ENCODE peak calls at places on chromosomes 6 and 20, in seven cellular contexts. One of them, this sample, is unnamed.

GRCh38 chr6:43089874-43090556 is 13.9 kb downstream of the PTK7 start:
- DNase-seq in fibroblast of mammary gland: no peak
- DNase-seq in IMR-90: peak; percentile 43
- DNase-seq in astrocyte of the spinal cord: no peak
- DNase-seq in mucosa of descending colon: no peak
- DNase-seq in skeletal muscle cell: no peak
- DNase-seq in fibroblast of the aortic adventitia: no peak
- DNase-seq in this sample: no peak

GRCh38 chr20:3753098-3753497 is 14.5 kb downstream of the ADISSP start:
- DNase-seq in IMR-90: peak; percentile 73
- DNase-seq in fibroblast of the aortic adventitia: peak; percentile 82
- DNase-seq in skeletal muscle cell: no peak
- DNase-seq in astrocyte of the spinal cord: peak; percentile 65
- DNase-seq in fibroblast of mammary gland: peak; percentile 82
- DNase-seq in mucosa of descending colon: no peak
- DNase-seq in this sample: no peak

GRCh38 chr6:41459738-41460137 is 86.4 kb upstream of the FOXP4 start:
- DNase-seq in mucosa of descending colon: no peak
- DNase-seq in fibroblast of the aortic adventitia: no peak
- DNase-seq in skeletal muscle cell: no peak
- DNase-seq in astrocyte of the spinal cord: no peak
- DNase-seq in IMR-90: no peak
- DNase-seq in fibroblast of mammary gland: no peak
- DNase-seq in this sample: no peak

GRCh38 chr20:17808357-17808756 is 108.6 kb downstream of the BANF2 start:
- DNase-seq in mucosa of descending colon: no peak
- DNase-seq in IMR-90: peak; percentile 48
- DNase-seq in fibroblast of the aortic adventitia: peak; percentile 82
- DNase-seq in skeletal muscle cell: no peak
- DNase-seq in fibroblast of mammary gland: peak; percentile 94
- DNase-seq in astrocyte of the spinal cord: peak; percentile 49
- DNase-seq in this sample: peak; percentile 41

GRCh38 chr6:165649152-165649551 is 13.9 kb downstream of the PDE10A start:
- DNase-seq in skeletal muscle cell: no peak
- DNase-seq in IMR-90: no peak
- DNase-seq in fibroblast of the aortic adventitia: no peak
- DNase-seq in astrocyte of the spinal cord: no peak
- DNase-seq in fibroblast of mammary gland: no peak
- DNase-seq in mucosa of descending colon: no peak
- DNase-seq in this sample: no peak

GRCh38 chr6:165685302-165685701 is 22.3 kb upstream of the PDE10A start:
- DNase-seq in mucosa of descending colon: no peak
- DNase-seq in fibroblast of mammary gland: no peak
- DNase-seq in fibroblast of the aortic adventitia: no peak
- DNase-seq in astrocyte of the spinal cord: no peak
- DNase-seq in IMR-90: no peak
- DNase-seq in skeletal muscle cell: no peak
- DNase-seq in this sample: no peak

GRCh38 chr20:62382306-62383198 is 4.4 kb upstream of the RPS21 start:
- DNase-seq in fibroblast of the aortic adventitia: peak; percentile 64
- DNase-seq in mucosa of descending colon: no peak
- DNase-seq in fibroblast of mammary gland: peak; percentile 66
- DNase-seq in IMR-90: peak; percentile 70
- DNase-seq in skeletal muscle cell: no peak
- DNase-seq in astrocyte of the spinal cord: peak; percentile 72
- DNase-seq in this sample: no peak

GRCh38 chr6:135672256-135672655 is 174.7 kb upstream of the AHI1 start:
- DNase-seq in skeletal muscle cell: no peak
- DNase-seq in fibroblast of the aortic adventitia: no peak
- DNase-seq in fibroblast of mammary gland: no peak
- DNase-seq in astrocyte of the spinal cord: no peak
- DNase-seq in IMR-90: no peak
- DNase-seq in mucosa of descending colon: no peak
- DNase-seq in this sample: no peak

GRCh38 chr6:27617700-27618689 is 145.1 kb upstream of the ZNF184 start:
- DNase-seq in mucosa of descending colon: no peak
- DNase-seq in skeletal muscle cell: no peak
- DNase-seq in fibroblast of the aortic adventitia: peak; percentile 45
- DNase-seq in IMR-90: peak; percentile 9
- DNase-seq in fibroblast of mammary gland: peak; percentile 62
- DNase-seq in astrocyte of the spinal cord: peak; percentile 48
- DNase-seq in this sample: no peak

GRCh38 chr20:46828471-46828870 is 66.2 kb upstream of the EYA2 start:
- DNase-seq in IMR-90: peak; percentile 88
- DNase-seq in fibroblast of the aortic adventitia: peak; percentile 67
- DNase-seq in fibroblast of mammary gland: peak; percentile 60
- DNase-seq in astrocyte of the spinal cord: peak; percentile 69
- DNase-seq in skeletal muscle cell: no peak
- DNase-seq in mucosa of descending colon: no peak
- DNase-seq in this sample: peak; percentile 66

GRCh38 chr20:7285918-7286556 is 518.6 kb downstream of the BMP2 start:
- DNase-seq in IMR-90: peak; percentile 75
- DNase-seq in fibroblast of mammary gland: peak; percentile 83
- DNase-seq in astrocyte of the spinal cord: peak; percentile 90
- DNase-seq in mucosa of descending colon: no peak
- DNase-seq in fibroblast of the aortic adventitia: peak; percentile 96
- DNase-seq in skeletal muscle cell: peak; percentile 38
- DNase-seq in this sample: peak; percentile 7

GRCh38 chr6:6655805-6656251 is 67.3 kb downstream of the LY86 start:
- DNase-seq in skeletal muscle cell: no peak
- DNase-seq in IMR-90: no peak
- DNase-seq in fibroblast of the aortic adventitia: no peak
- DNase-seq in astrocyte of the spinal cord: no peak
- DNase-seq in fibroblast of mammary gland: no peak
- DNase-seq in mucosa of descending colon: no peak
- DNase-seq in this sample: no peak

GRCh38 chr20:11296951-11297350 is 620.7 kb upstream of the BTBD3 start:
- DNase-seq in fibroblast of mammary gland: no peak
- DNase-seq in astrocyte of the spinal cord: no peak
- DNase-seq in fibroblast of the aortic adventitia: peak; percentile 22
- DNase-seq in skeletal muscle cell: no peak
- DNase-seq in IMR-90: peak; percentile 13
- DNase-seq in mucosa of descending colon: no peak
- DNase-seq in this sample: no peak

GRCh38 chr20:4947817-4948559 is 53.3 kb downstream of the SLC23A2 start:
- DNase-seq in astrocyte of the spinal cord: no peak
- DNase-seq in mucosa of descending colon: no peak
- DNase-seq in skeletal muscle cell: no peak
- DNase-seq in fibroblast of the aortic adventitia: peak; percentile 49
- DNase-seq in fibroblast of mammary gland: no peak
- DNase-seq in IMR-90: no peak
- DNase-seq in this sample: no peak

GRCh38 chr6:41682497-41682961 is 44.3 kb downstream of the MDFI start:
- DNase-seq in mucosa of descending colon: no peak
- DNase-seq in skeletal muscle cell: no peak
- DNase-seq in fibroblast of the aortic adventitia: no peak
- DNase-seq in fibroblast of mammary gland: no peak
- DNase-seq in astrocyte of the spinal cord: peak; percentile 9
- DNase-seq in IMR-90: no peak
- DNase-seq in this sample: no peak

GRCh38 chr6:83954371-83954770 is 79.2 kb upstream of the MRAP2 start:
- DNase-seq in IMR-90: no peak
- DNase-seq in fibroblast of mammary gland: no peak
- DNase-seq in astrocyte of the spinal cord: no peak
- DNase-seq in mucosa of descending colon: no peak
- DNase-seq in fibroblast of the aortic adventitia: no peak
- DNase-seq in skeletal muscle cell: no peak
- DNase-seq in this sample: no peak

GRCh38 chr6:122839906-122840305 is 50.8 kb downstream of the SMPDL3A start:
- DNase-seq in IMR-90: no peak
- DNase-seq in mucosa of descending colon: no peak
- DNase-seq in skeletal muscle cell: no peak
- DNase-seq in fibroblast of the aortic adventitia: no peak
- DNase-seq in fibroblast of mammary gland: no peak
- DNase-seq in astrocyte of the spinal cord: no peak
- DNase-seq in this sample: no peak

GRCh38 chr6:98947411-98948292 is at the start of gene FBXL4:
- DNase-seq in astrocyte of the spinal cord: peak; percentile 76
- DNase-seq in mucosa of descending colon: peak; percentile 92
- DNase-seq in IMR-90: peak; percentile 70
- DNase-seq in fibroblast of mammary gland: peak; percentile 85
- DNase-seq in fibroblast of the aortic adventitia: peak; percentile 78
- DNase-seq in skeletal muscle cell: peak; percentile 48
- DNase-seq in this sample: no peak

GRCh38 chr20:45592574-45593189 is 13.6 kb upstream of the WFDC8 start:
- DNase-seq in IMR-90: peak; percentile 21
- DNase-seq in fibroblast of mammary gland: peak; percentile 71
- DNase-seq in astrocyte of the spinal cord: peak; percentile 9
- DNase-seq in fibroblast of the aortic adventitia: peak; percentile 10
- DNase-seq in mucosa of descending colon: no peak
- DNase-seq in skeletal muscle cell: peak; percentile 4
- DNase-seq in this sample: no peak

GRCh38 chr20:9068896-9069663 is at the start of gene PLCB4:
- DNase-seq in astrocyte of the spinal cord: peak; percentile 36
- DNase-seq in mucosa of descending colon: peak; percentile 78
- DNase-seq in skeletal muscle cell: no peak
- DNase-seq in IMR-90: peak; percentile 66
- DNase-seq in fibroblast of the aortic adventitia: peak; percentile 32
- DNase-seq in fibroblast of mammary gland: peak; percentile 25
- DNase-seq in this sample: no peak

GRCh38 chr20:5039255-5039657 is 37.9 kb upstream of the SLC23A2 start:
- DNase-seq in astrocyte of the spinal cord: no peak
- DNase-seq in fibroblast of the aortic adventitia: no peak
- DNase-seq in mucosa of descending colon: peak; percentile 55
- DNase-seq in skeletal muscle cell: no peak
- DNase-seq in fibroblast of mammary gland: no peak
- DNase-seq in IMR-90: no peak
- DNase-seq in this sample: no peak

GRCh38 chr6:115982453-115982852 is 78.2 kb downstream of the FRK start:
- DNase-seq in astrocyte of the spinal cord: no peak
- DNase-seq in mucosa of descending colon: no peak
- DNase-seq in fibroblast of the aortic adventitia: no peak
- DNase-seq in skeletal muscle cell: no peak
- DNase-seq in IMR-90: no peak
- DNase-seq in fibroblast of mammary gland: no peak
- DNase-seq in this sample: no peak

GRCh38 chr20:356745-357144 is 9.8 kb downstream of the NRSN2 start:
- DNase-seq in skeletal muscle cell: no peak
- DNase-seq in mucosa of descending colon: no peak
- DNase-seq in fibroblast of the aortic adventitia: no peak
- DNase-seq in fibroblast of mammary gland: no peak
- DNase-seq in IMR-90: no peak
- DNase-seq in astrocyte of the spinal cord: no peak
- DNase-seq in this sample: no peak

GRCh38 chr20:63059684-63060056 is 52.9 kb upstream of the BHLHE23 start:
- DNase-seq in astrocyte of the spinal cord: no peak
- DNase-seq in fibroblast of mammary gland: no peak
- DNase-seq in skeletal muscle cell: no peak
- DNase-seq in mucosa of descending colon: peak; percentile 24
- DNase-seq in IMR-90: no peak
- DNase-seq in fibroblast of the aortic adventitia: no peak
- DNase-seq in this sample: no peak

GRCh38 chr6:74044417-74045096 is 348.6 kb downstream of the CD109 start:
- DNase-seq in fibroblast of the aortic adventitia: peak; percentile 62
- DNase-seq in fibroblast of mammary gland: peak; percentile 82
- DNase-seq in astrocyte of the spinal cord: no peak
- DNase-seq in IMR-90: peak; percentile 57
- DNase-seq in mucosa of descending colon: no peak
- DNase-seq in skeletal muscle cell: no peak
- DNase-seq in this sample: no peak

GRCh38 chr20:23139524-23139923 is 53.4 kb upstream of the CD93 start:
- DNase-seq in mucosa of descending colon: no peak
- DNase-seq in fibroblast of the aortic adventitia: no peak
- DNase-seq in skeletal muscle cell: no peak
- DNase-seq in fibroblast of mammary gland: no peak
- DNase-seq in IMR-90: no peak
- DNase-seq in astrocyte of the spinal cord: no peak
- DNase-seq in this sample: no peak

GRCh38 chr20:49636447-49636846 is 68.5 kb upstream of the PTGIS start:
- DNase-seq in IMR-90: no peak
- DNase-seq in mucosa of descending colon: no peak
- DNase-seq in fibroblast of the aortic adventitia: no peak
- DNase-seq in skeletal muscle cell: no peak
- DNase-seq in fibroblast of mammary gland: no peak
- DNase-seq in astrocyte of the spinal cord: no peak
- DNase-seq in this sample: no peak
- H3K4me3 ChIP-seq in IMR-90: no peak overlapping the region
- H3K4me3 ChIP-seq in mucosa of descending colon: no peak overlapping the region
- H3K4me3 ChIP-seq in fibroblast of the aortic adventitia: no peak overlapping the region
- H3K4me3 ChIP-seq in skeletal muscle cell: no peak overlapping the region
- H3K4me3 ChIP-seq in fibroblast of mammary gland: no peak overlapping the region
- H3K4me3 ChIP-seq in astrocyte of the spinal cord: no peak overlapping the region
- H3K4me3 ChIP-seq in this sample: no peak overlapping the region

GRCh38 chr6:111793711-111794111 is 79.5 kb downstream of the FYN start:
- DNase-seq in mucosa of descending colon: peak; percentile 72
- DNase-seq in fibroblast of mammary gland: no peak
- DNase-seq in IMR-90: no peak
- DNase-seq in fibroblast of the aortic adventitia: no peak
- DNase-seq in astrocyte of the spinal cord: no peak
- DNase-seq in skeletal muscle cell: no peak
- DNase-seq in this sample: no peak
- H3K4me3 ChIP-seq in mucosa of descending colon: no peak overlapping the region
- H3K4me3 ChIP-seq in fibroblast of mammary gland: no peak overlapping the region
- H3K4me3 ChIP-seq in IMR-90: no peak overlapping the region
- H3K4me3 ChIP-seq in fibroblast of the aortic adventitia: no peak overlapping the region
- H3K4me3 ChIP-seq in astrocyte of the spinal cord: no peak overlapping the region
- H3K4me3 ChIP-seq in skeletal muscle cell: no peak overlapping the region
- H3K4me3 ChIP-seq in this sample: no peak overlapping the region

GRCh38 chr6:137495652-137496391 is 1.6 kb upstream of the OLIG3 start:
- DNase-seq in mucosa of descending colon: no peak
- DNase-seq in skeletal muscle cell: no peak
- DNase-seq in astrocyte of the spinal cord: no peak
- DNase-seq in IMR-90: no peak
- DNase-seq in fibroblast of the aortic adventitia: no peak
- DNase-seq in fibroblast of mammary gland: no peak
- DNase-seq in this sample: no peak

GRCh38 chr6:137492771-137493217 is 1.4 kb downstream of the OLIG3 start:
- DNase-seq in fibroblast of mammary gland: no peak
- DNase-seq in fibroblast of the aortic adventitia: no peak
- DNase-seq in IMR-90: no peak
- DNase-seq in mucosa of descending colon: no peak
- DNase-seq in astrocyte of the spinal cord: no peak
- DNase-seq in skeletal muscle cell: no peak
- DNase-seq in this sample: no peak

GRCh38 chr6:137494967-137495595 is 887 bp upstream of the OLIG3 start:
- DNase-seq in fibroblast of the aortic adventitia: peak; percentile 8
- DNase-seq in fibroblast of mammary gland: no peak
- DNase-seq in IMR-90: no peak
- DNase-seq in astrocyte of the spinal cord: peak; percentile 22
- DNase-seq in mucosa of descending colon: no peak
- DNase-seq in skeletal muscle cell: no peak
- DNase-seq in this sample: no peak

GRCh38 chr6:137493218-137494038 is 766 bp downstream of the OLIG3 start:
- DNase-seq in fibroblast of mammary gland: peak; percentile 3
- DNase-seq in skeletal muscle cell: no peak
- DNase-seq in mucosa of descending colon: peak; percentile 57
- DNase-seq in astrocyte of the spinal cord: no peak
- DNase-seq in fibroblast of the aortic adventitia: no peak
- DNase-seq in IMR-90: no peak
- DNase-seq in this sample: no peak

GRCh38 chr6:137494281-137494966 is at the start of gene OLIG3:
- DNase-seq in mucosa of descending colon: no peak
- DNase-seq in skeletal muscle cell: no peak
- DNase-seq in fibroblast of mammary gland: no peak
- DNase-seq in IMR-90: no peak
- DNase-seq in fibroblast of the aortic adventitia: no peak
- DNase-seq in astrocyte of the spinal cord: no peak
- DNase-seq in this sample: no peak
- H3K4me3 ChIP-seq in mucosa of descending colon: no peak within 1 kb of the TSS
- H3K4me3 ChIP-seq in skeletal muscle cell: no peak within 1 kb of the TSS
- H3K4me3 ChIP-seq in fibroblast of mammary gland: no peak within 1 kb of the TSS
- H3K4me3 ChIP-seq in IMR-90: no peak within 1 kb of the TSS
- H3K4me3 ChIP-seq in fibroblast of the aortic adventitia: no peak within 1 kb of the TSS
- H3K4me3 ChIP-seq in astrocyte of the spinal cord: no peak within 1 kb of the TSS
- H3K4me3 ChIP-seq in this sample: no peak within 1 kb of the TSS

GRCh38 chr6:31401403-31401802 is 2.0 kb upstream of the MICA start:
- DNase-seq in mucosa of descending colon: no peak
- DNase-seq in IMR-90: peak; percentile 81
- DNase-seq in astrocyte of the spinal cord: peak; percentile 66
- DNase-seq in fibroblast of the aortic adventitia: peak; percentile 87
- DNase-seq in skeletal muscle cell: peak; percentile 44
- DNase-seq in fibroblast of mammary gland: peak; percentile 86
- DNase-seq in this sample: peak; percentile 59
- H3K4me3 ChIP-seq in mucosa of descending colon: no peak overlapping the region
- H3K4me3 ChIP-seq in IMR-90: peak overlapping the region; percentile 7
- H3K4me3 ChIP-seq in astrocyte of the spinal cord: peak overlapping the region; percentile 69
- H3K4me3 ChIP-seq in fibroblast of the aortic adventitia: peak overlapping the region; percentile 90
- H3K4me3 ChIP-seq in skeletal muscle cell: peak overlapping the region; percentile 81
- H3K4me3 ChIP-seq in fibroblast of mammary gland: peak overlapping the region; percentile 82
- H3K4me3 ChIP-seq in this sample: peak overlapping the region; percentile 82